ENCODE peak calls at places on chromosome 9, in five cellular contexts. H is lower lobe of right lung, A is GM23338, Y is endothelial cell, N is NB4. X is an unnamed sample.

GRCh38 chr9:131500939-131501541 is 1.7 kb upstream of the POMT1 start:
- DNase-seq in H (no peak), A (no peak), Y (no peak), N (peak), X (no peak)

GRCh38 chr9:35604578-35605335 is at the start of gene TESK1:
- DNase-seq in H (peak), A (peak), Y (peak), N (peak), X (peak)

GRCh38 chr9:128554155-128554862 is 1.9 kb downstream of the SPTAN1 start:
- DNase-seq in H (peak), A (peak), Y (peak), N (peak), X (no peak)

GRCh38 chr9:4678679-4679267 is 596 bp upstream of the CDC37L1 start:
- DNase-seq in H (no peak), A (peak), Y (peak), N (peak), X (no peak)

GRCh38 chr9:128555180-128555721 is 2.9 kb downstream of the SPTAN1 start:
- DNase-seq in H (no peak), A (peak), Y (peak), N (no peak), X (no peak)

GRCh38 chr9:33851301-33851700 is 34.3 kb downstream of the UBE2R2 start:
- DNase-seq in H (no peak), A (no peak), Y (no peak), N (no peak), X (no peak)

GRCh38 chr9:133202688-133203453 is 6.2 kb downstream of the OBP2B start:
- DNase-seq in H (no peak), A (no peak), Y (no peak), N (no peak), X (no peak)

GRCh38 chr9:5982352-5982751 is 33.1 kb downstream of the RANBP6 start:
- DNase-seq in H (no peak), A (no peak), Y (no peak), N (no peak), X (no peak)

GRCh38 chr9:34997375-34997774 is 7.8 kb downstream of the DNAJB5 start:
- DNase-seq in H (no peak), A (no peak), Y (no peak), N (no peak), X (peak)

GRCh38 chr9:87973791-87974292 is 491 bp downstream of the CDK20 start:
- DNase-seq in H (no peak), A (peak), Y (no peak), N (no peak), X (no peak)

GRCh38 chr9:13719981-13720380 is 440.5 kb upstream of the MPDZ start:
- DNase-seq in H (no peak), A (no peak), Y (no peak), N (no peak), X (no peak)

GRCh38 chr9:91220491-91221135 is 141.1 kb downstream of the AUH start:
- DNase-seq in H (no peak), A (no peak), Y (no peak), N (no peak), X (no peak)

GRCh38 chr9:128142596-128142995 is 6.7 kb upstream of the LCN2 start:
- DNase-seq in H (peak), A (no peak), Y (no peak), N (no peak), X (no peak)

GRCh38 chr9:110334871-110335270 is 2.8 kb downstream of the TXNDC8 start:
- DNase-seq in H (no peak), A (no peak), Y (no peak), N (no peak), X (no peak)

GRCh38 chr9:120735415-120736126 is 21.3 kb upstream of the MEGF9 start:
- DNase-seq in H (peak), A (no peak), Y (no peak), N (peak), X (no peak)

GRCh38 chr9:126758916-126759576 is 45.8 kb upstream of the ZBTB43 start:
- DNase-seq in H (no peak), A (no peak), Y (no peak), N (no peak), X (no peak)

GRCh38 chr9:130780415-130780814 is 54.6 kb upstream of the ABL1 start:
- DNase-seq in H (no peak), A (no peak), Y (no peak), N (no peak), X (no peak)

GRCh38 chr9:81578606-81579005 is 110.7 kb downstream of the TLE1 start:
- DNase-seq in H (no peak), A (no peak), Y (no peak), N (no peak), X (no peak)

GRCh38 chr9:27714388-27714787 is 141.1 kb upstream of the C9orf72 start:
- DNase-seq in H (no peak), A (peak), Y (no peak), N (no peak), X (no peak)

GRCh38 chr9:8025532-8025931 is 226.0 kb upstream of the DMAC1 start:
- DNase-seq in H (no peak), A (no peak), Y (no peak), N (no peak), X (no peak)

GRCh38 chr9:82791685-82792084 is 271.3 kb downstream of the RASEF start:
- DNase-seq in H (no peak), A (no peak), Y (no peak), N (peak), X (no peak)

GRCh38 chr9:95515272-95516113 is 1.3 kb downstream of the PTCH1 start:
- DNase-seq in H (no peak), A (peak), Y (peak), N (peak), X (no peak)

GRCh38 chr9:33813712-33814641 is 3.0 kb upstream of the UBE2R2 start:
- DNase-seq in H (no peak), A (peak), Y (no peak), N (peak), X (peak)

GRCh38 chr9:108241384-108241783 is 614.4 kb downstream of the ACTL7B start:
- DNase-seq in H (no peak), A (peak), Y (no peak), N (no peak), X (no peak)

GRCh38 chr9:132078369-132079356 is 1.0 kb downstream of the MED27 start:
- DNase-seq in H (no peak), A (no peak), Y (no peak), N (no peak), X (peak)

GRCh38 chr9:14415947-14416346 is 102.0 kb upstream of the NFIB start:
- DNase-seq in H (no peak), A (no peak), Y (no peak), N (no peak), X (no peak)

GRCh38 chr9:33143241-33143642 is 23.9 kb downstream of the B4GALT1 start:
- DNase-seq in H (peak), A (no peak), Y (no peak), N (peak), X (peak)

GRCh38 chr9:68749135-68749534 is 44.1 kb downstream of the PIP5K1B start:
- DNase-seq in H (no peak), A (no peak), Y (no peak), N (no peak), X (no peak)

GRCh38 chr9:106307670-106308069 is 555.3 kb upstream of the ZNF462 start:
- DNase-seq in H (no peak), A (no peak), Y (no peak), N (peak), X (no peak)

GRCh38 chr9:1233568-1233967 is 183.4 kb downstream of the DMRT2 start:
- DNase-seq in H (no peak), A (no peak), Y (no peak), N (no peak), X (no peak)

GRCh38 chr9:120612218-120612617 is 32.3 kb upstream of the CDK5RAP2 start:
- DNase-seq in H (no peak), A (peak), Y (no peak), N (peak), X (no peak)

GRCh38 chr9:25827626-25828025 is 149.4 kb upstream of the TUSC1 start:
- DNase-seq in H (no peak), A (no peak), Y (no peak), N (no peak), X (no peak)

GRCh38 chr9:109467936-109468335 is 30.2 kb downstream of the PTPN3 start:
- DNase-seq in H (no peak), A (no peak), Y (no peak), N (peak), X (no peak)

GRCh38 chr9:36470891-36471290 is 70.8 kb upstream of the RNF38 start:
- DNase-seq in H (peak), A (no peak), Y (no peak), N (peak), X (peak)

GRCh38 chr9:5719546-5719945 is 90.6 kb downstream of the RIC1 start:
- DNase-seq in H (no peak), A (no peak), Y (no peak), N (no peak), X (no peak)

GRCh38 chr9:98482248-98482647 is 226.5 kb downstream of the GABBR2 start:
- DNase-seq in H (no peak), A (no peak), Y (no peak), N (no peak), X (no peak)

GRCh38 chr9:101397746-101398334 is 578 bp downstream of the MRPL50 start:
- DNase-seq in H (no peak), A (no peak), Y (no peak), N (no peak), X (no peak)

GRCh38 chr9:114279693-114280092 is 43.2 kb upstream of the ORM1 start:
- DNase-seq in H (peak), A (no peak), Y (no peak), N (no peak), X (no peak)

GRCh38 chr9:131692612-131692976 is 47.3 kb downstream of the RAPGEF1 start:
- DNase-seq in H (no peak), A (no peak), Y (no peak), N (no peak), X (no peak)

DNA sequence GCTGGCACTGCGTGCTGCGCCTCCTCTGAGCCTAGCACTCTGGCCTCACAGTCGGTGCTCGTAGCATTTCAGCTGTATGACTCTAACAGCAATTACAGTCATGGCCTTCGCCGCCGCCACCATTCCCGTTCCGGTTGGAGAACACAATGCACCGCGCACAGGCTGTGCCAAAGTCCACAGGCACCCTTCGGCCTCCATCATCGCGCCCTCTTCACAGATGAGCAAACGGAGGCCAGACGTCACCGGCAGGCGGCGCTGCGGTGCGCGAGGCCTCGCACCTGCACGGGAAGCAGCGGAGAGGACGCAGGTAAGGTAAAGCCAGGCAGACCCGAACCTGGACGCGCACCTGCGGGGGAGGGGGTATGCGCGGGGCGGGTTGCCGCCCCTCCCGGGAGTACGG is 128.9 kb downstream of the BARX1 start:
- DNase-seq in H (peak), A (peak), Y (peak), N (no peak), X (peak)
- TF ChIP-seq CTCF in H (peak), A (peak), Y (peak), N (no peak), X (peak)

GRCh38 chr9:28946648-28947047 is 1373.4 kb upstream of the C9orf72 start:
- DNase-seq in H (no peak), A (no peak), Y (no peak), N (no peak), X (no peak)

GRCh38 chr9:28956111-28956880 is 1383.0 kb upstream of the C9orf72 start:
- DNase-seq in H (no peak), A (peak), Y (no peak), N (no peak), X (no peak)

GRCh38 chr9:28951945-28952344 is 1378.7 kb upstream of the C9orf72 start:
- DNase-seq in H (no peak), A (no peak), Y (no peak), N (peak), X (no peak)
- TF ChIP-seq CTCF in H (no peak), A (peak), Y (no peak), N (peak), X (no peak)

DNA sequence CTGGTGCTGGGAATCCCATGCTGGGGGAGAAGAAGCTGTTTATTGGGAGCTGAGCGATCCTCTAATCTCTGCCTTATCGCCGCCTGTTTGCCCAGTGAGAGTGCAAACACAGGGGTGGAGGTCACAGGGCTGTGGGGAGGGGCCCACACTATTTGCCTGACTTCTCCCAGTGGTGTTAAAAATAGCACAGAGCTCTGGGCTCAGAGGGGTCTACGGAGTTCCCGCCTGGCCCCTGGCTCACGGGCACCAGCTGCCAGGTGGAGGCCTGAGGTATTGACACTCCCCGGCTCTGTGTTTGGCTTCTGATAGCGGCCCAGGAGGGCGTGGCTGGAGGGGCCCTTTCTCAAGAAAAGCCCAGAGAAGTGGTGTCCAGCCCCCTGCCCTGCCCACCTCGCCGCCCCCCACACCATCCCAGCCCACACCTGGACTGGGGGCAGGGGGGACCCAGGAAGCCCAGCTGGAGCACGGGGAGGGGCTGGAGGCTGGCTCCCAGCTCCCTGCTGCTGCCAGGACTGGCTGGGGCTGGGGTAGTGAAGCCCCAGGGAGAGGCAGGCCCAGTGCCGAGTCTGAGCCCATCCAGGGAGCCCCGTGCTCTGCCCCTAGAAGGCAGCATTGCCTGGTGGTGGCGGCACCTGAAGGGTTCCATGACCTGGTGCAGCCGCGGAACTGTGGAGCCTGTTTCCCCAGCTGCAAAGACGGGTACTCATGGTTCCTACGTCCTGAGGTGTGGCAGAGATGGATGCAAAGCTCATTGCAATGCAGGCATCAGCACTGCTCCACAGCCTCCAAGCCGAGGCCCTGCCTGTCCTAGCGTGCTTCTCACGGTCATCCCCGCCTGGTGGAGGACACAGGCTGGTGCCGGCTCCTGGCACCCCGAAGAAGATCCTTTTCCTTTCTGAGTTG is 35.7 kb upstream of the EGFL7 start:
- DNase-seq in H (peak), A (no peak), Y (peak), N (no peak), X (no peak)
- TF ChIP-seq CTCF in H (no peak), A (no peak), Y (peak), N (no peak), X (no peak)

DNA sequence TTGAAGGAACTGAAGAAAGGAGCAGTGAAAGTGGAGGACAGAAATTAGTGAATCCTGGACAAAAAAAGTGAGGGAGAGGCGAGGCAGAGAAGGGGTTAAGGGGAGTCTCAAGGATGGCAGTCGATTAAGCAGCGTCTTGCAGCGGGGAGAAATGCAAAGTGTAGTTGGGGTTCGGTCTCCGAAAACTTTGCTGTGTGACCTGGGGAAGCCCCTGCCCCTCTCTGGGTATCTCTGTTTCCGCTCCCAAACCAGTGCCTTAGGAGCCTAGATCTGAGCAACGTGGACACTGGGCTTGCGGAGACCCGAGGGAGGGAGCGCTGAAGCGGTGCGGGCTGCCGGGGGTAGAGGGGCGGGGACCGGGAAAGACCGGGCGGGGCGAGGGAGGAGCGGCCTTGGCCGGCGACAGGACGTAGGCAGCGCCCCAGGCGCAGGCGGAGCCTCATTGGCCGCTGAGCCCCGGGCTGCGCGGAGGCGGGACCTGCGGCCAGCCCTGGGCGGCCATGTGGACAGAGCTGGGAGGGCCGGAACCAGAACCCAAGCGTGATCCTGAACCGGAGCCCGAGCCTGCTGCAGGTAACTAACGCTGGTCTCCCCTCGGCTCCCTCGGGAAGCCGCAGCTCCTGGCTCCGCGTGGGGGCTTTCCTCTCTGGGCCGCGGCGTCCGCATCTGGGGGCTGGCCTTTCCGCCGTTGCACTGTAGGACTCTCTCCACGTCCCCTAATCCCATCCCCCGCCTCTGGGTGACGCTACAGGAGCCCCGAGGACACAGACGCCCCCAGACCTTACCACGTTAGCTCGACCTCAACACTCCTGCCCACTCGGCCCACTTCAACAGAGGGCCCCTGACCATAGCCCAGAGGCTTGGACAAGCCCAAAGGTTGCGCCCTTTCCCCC is at the start of gene ALDH1B1:
- DNase-seq in H (peak), A (peak), Y (peak), N (peak), X (peak)
- TF ChIP-seq CTCF in H (peak), A (peak), Y (no peak), N (peak), X (no peak)

GRCh38 chr9:124855944-124856773 is 2.9 kb downstream of the WDR38 start:
- DNase-seq in H (no peak), A (peak), Y (peak), N (peak), X (no peak)
- TF ChIP-seq CTCF in H (no peak), A (peak), Y (peak), N (peak), X (peak)

DNA sequence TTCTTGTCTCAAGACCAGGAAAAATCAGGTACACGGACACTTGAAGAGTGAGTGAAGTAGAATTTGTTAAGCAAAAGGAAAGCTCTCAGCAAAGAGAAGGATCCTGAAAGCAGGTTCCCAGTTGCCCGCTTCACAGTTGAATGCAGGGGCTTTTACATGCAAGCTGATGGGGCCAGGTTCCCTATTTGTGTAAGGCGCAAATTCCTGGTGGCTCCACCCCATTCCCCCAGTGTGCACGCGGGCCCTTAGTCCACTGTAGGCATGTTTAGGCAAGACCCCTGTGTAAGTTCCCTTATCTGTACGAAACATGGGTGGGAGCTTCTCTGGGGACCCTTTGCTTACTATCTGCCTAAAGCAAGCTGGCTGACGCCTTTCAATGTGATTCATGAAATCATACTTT is 2.7 kb upstream of the AGTPBP1 start:
- DNase-seq in H (no peak), A (peak), Y (no peak), N (peak), X (no peak)
- TF ChIP-seq CTCF in H (no peak), A (no peak), Y (no peak), N (no peak), X (no peak)

X was measured in GM13976.